ENCODE peak calls at places on chromosomes 6 and 20, in four cellular contexts. G is GM13977, C is AG04450, Z is right atrium auricular region. Y is an unnamed sample.

GRCh38 chr6:134925800-134926199 is 24.1 kb downstream of the ALDH8A1 start:
- DNase-seq in G (no peak), C (peak), Z (no peak), Y (no peak)

GRCh38 chr20:32566379-32567374 is 18.5 kb downstream of the NOL4L start:
- DNase-seq in G (no peak), C (no peak), Z (no peak), Y (no peak)

GRCh38 chr6:41583576-41583975 is 37.4 kb downstream of the FOXP4 start:
- DNase-seq in G (no peak), C (no peak), Z (no peak), Y (no peak)

GRCh38 chr20:13200767-13201500 is 20.1 kb upstream of the ISM1 start:
- DNase-seq in G (no peak), C (no peak), Z (no peak), Y (no peak)

GRCh38 chr6:3380344-3381232 is 76.3 kb downstream of the SLC22A23 start:
- DNase-seq in G (no peak), C (no peak), Z (no peak), Y (no peak)

GRCh38 chr6:157323924-157324276 is 581 bp upstream of the TMEM242 start:
- DNase-seq in G (peak), C (peak), Z (peak), Y (peak)

GRCh38 chr20:32563311-32564272 is 21.5 kb downstream of the NOL4L start:
- DNase-seq in G (no peak), C (no peak), Z (no peak), Y (no peak)

GRCh38 chr6:155142902-155143609 is 120.8 kb upstream of the CLDN20 start:
- DNase-seq in G (peak), C (no peak), Z (no peak), Y (no peak)

GRCh38 chr20:33103561-33103960 is 24.1 kb downstream of the BPIFB4 start:
- DNase-seq in G (no peak), C (no peak), Z (no peak), Y (no peak)

GRCh38 chr6:32427218-32427617 is 12.5 kb upstream of the HLA-DRA start:
- DNase-seq in G (no peak), C (no peak), Z (no peak), Y (no peak)

GRCh38 chr6:116268589-116269293 is 11.0 kb downstream of the TSPYL1 start:
- DNase-seq in G (peak), C (peak), Z (no peak), Y (no peak)

GRCh38 chr6:144012534-144012933 is 4.5 kb upstream of the PLAGL1 start:
- DNase-seq in G (no peak), C (no peak), Z (no peak), Y (no peak)

GRCh38 chr20:10467985-10468845 is 33.1 kb downstream of the SLX4IP start:
- DNase-seq in G (no peak), C (no peak), Z (no peak), Y (no peak)

GRCh38 chr6:56803594-56803993 is 151.3 kb upstream of the BEND6 start:
- DNase-seq in G (no peak), C (no peak), Z (no peak), Y (no peak)

GRCh38 chr20:47814632-47815415 is 29.5 kb upstream of the SULF2 start:
- DNase-seq in G (no peak), C (no peak), Z (no peak), Y (no peak)

GRCh38 chr20:17841751-17842191 is 126.8 kb downstream of the SNX5 start:
- DNase-seq in G (no peak), C (peak), Z (peak), Y (no peak)

GRCh38 chr20:22924036-22924737 is 110.9 kb upstream of the SSTR4 start:
- DNase-seq in G (no peak), C (no peak), Z (no peak), Y (no peak)

GRCh38 chr20:460707-461106 is 1.6 kb downstream of the TBC1D20 start:
- DNase-seq in G (no peak), C (no peak), Z (no peak), Y (no peak)

GRCh38 chr6:120916844-120917243 is 417.4 kb downstream of the TBC1D32 start:
- DNase-seq in G (no peak), C (no peak), Z (no peak), Y (no peak)

GRCh38 chr6:134035823-134036296 is 16.6 kb downstream of the SLC2A12 start:
- DNase-seq in G (no peak), C (no peak), Z (no peak), Y (no peak)

GRCh38 chr6:72461144-72461543 is 160.7 kb upstream of the KCNQ5 start:
- DNase-seq in G (no peak), C (peak), Z (no peak), Y (no peak)

GRCh38 chr6:151379933-151380847 is 11.2 kb downstream of the ZBTB2 start:
- DNase-seq in G (no peak), C (no peak), Z (no peak), Y (no peak)

GRCh38 chr6:153997221-153997620 is 41.8 kb upstream of the OPRM1 start:
- DNase-seq in G (no peak), C (no peak), Z (no peak), Y (no peak)

GRCh38 chr20:48052492-48052870 is 267.2 kb upstream of the SULF2 start:
- DNase-seq in G (no peak), C (no peak), Z (no peak), Y (no peak)

GRCh38 chr6:25614052-25614451 is 38.0 kb upstream of the SCGN start:
- DNase-seq in G (no peak), C (no peak), Z (no peak), Y (no peak)

GRCh38 chr20:4883546-4883945 is 117.8 kb downstream of the SLC23A2 start:
- DNase-seq in G (no peak), C (no peak), Z (no peak), Y (no peak)

GRCh38 chr6:36777806-36778205 is 61.4 kb downstream of the CPNE5 start:
- DNase-seq in G (no peak), C (no peak), Z (no peak), Y (no peak)

DNA sequence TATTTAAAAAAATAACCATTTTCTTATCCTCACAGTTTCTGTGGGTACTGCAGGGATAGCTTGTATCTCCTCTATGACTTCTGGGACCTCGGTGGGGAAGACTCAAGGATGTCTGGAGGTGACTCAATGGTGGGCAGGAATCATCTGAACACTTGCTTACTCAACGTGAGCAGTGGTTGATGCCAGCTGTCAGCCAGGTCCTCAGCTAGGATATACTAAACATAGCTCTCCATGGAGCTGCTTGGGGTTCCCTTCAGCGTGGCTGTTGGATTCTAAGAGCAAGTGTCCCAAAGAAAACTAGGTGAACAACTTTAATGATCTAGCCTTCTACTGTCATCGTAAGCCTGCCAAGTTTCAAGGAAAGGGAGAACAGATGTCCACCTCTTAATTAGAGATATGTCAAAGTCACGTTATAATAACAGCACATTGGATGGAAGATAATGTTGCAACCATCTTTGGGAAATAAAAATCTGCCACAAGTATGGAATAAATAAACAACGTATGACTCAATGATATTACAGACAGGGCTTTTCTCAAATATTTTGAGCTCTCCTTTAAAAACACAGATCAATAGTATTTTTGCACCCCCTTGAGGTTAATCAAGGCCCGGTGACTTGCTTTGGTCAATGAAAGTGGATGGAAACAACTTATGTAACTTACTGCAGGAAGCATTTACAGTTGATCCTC is 6.8 kb upstream of the HEBP2 start:
- DNase-seq in G (no peak), C (no peak), Z (no peak), Y (no peak)
- TF ChIP-seq CTCF in G (no peak), C (no peak), Z (no peak), Y (no peak)

DNA sequence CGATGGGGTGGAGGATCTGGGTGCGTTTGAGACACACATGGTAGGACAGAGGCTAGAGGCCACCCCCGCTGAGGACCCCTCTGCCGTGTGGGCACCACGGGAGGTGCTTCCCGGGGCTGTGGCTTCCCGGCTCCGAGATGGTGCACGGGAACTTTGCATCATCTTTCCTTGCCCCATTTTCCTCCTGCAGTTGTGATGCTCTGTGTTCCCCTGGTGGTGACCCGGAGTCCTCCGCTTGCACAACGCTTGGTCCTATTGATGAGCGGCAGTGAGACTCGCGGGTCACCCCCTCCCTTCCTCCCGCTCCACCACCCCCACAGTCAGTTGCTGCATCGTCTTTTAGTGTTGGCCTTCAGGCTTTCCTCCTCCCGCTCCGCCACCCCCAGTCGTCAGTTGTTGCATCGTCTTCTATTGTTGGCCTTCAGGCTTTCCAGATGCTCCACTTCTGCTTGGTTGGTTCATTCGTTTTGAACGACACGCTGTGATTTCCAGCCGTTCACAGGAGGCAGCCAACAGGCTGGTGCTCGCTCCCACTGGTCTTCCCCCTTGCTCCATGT is 37.3 kb downstream of the PYGB start:
- DNase-seq in G (no peak), C (no peak), Z (no peak), Y (no peak)
- TF ChIP-seq CTCF in G (no peak), C (no peak), Z (no peak), Y (no peak)

GRCh38 chr6:165441176-165441575 is 131.8 kb upstream of the C6orf118 start:
- DNase-seq in G (no peak), C (no peak), Z (no peak), Y (no peak)

GRCh38 chr6:165443462-165443861 is 134.1 kb upstream of the C6orf118 start:
- DNase-seq in G (no peak), C (no peak), Z (no peak), Y (no peak)

GRCh38 chr6:165439928-165440554 is 130.6 kb upstream of the C6orf118 start:
- DNase-seq in G (no peak), C (peak), Z (no peak), Y (no peak)
- TF ChIP-seq CTCF in G (peak), C (peak), Z (no peak), Y (peak)

DNA sequence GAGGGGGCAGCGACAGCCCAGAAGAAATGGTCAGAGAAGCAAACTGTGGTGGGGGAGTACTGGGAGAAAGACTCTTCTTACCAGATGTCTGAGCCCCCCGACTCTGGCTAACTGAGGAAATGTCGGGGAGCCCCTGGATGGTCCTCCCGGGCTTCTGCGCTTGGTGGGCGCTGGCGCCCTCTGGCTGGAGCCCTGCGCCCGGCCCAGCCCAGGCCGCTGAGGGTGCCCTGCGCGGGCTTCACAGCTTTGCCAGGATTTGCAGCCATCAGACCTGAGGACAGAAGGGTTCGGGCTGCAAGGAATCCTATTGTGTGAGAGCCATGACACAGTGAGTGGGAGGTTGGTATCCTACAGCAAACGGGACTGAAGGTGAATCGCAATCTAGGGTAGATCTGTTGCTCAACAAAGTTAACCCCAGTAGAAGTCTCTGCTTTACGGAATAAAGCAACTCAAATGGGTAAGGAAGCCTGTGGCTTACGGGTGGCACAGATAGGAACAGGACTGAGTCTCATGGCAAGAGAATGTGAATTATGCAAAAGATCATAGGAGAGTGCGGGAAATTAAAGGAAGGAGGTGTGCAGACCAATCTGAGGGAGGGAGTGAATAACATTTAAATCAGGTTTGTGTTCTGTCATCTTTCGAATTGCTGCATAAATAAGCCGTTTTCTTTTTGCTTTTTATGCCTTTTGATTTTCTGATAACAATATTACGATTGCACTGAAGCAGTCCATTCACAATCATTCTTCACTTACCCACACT is 719 bp upstream of the RCAN2 start:
- DNase-seq in G (peak), C (no peak), Z (no peak), Y (peak)
- TF ChIP-seq CTCF in G (peak), C (peak), Z (peak), Y (peak)

GRCh38 chr6:108557494-108558371 is 3.0 kb upstream of the FOXO3 start:
- DNase-seq in G (peak), C (no peak), Z (peak), Y (peak)
- TF ChIP-seq CTCF in G (no peak), C (no peak), Z (no peak), Y (peak)

DNA sequence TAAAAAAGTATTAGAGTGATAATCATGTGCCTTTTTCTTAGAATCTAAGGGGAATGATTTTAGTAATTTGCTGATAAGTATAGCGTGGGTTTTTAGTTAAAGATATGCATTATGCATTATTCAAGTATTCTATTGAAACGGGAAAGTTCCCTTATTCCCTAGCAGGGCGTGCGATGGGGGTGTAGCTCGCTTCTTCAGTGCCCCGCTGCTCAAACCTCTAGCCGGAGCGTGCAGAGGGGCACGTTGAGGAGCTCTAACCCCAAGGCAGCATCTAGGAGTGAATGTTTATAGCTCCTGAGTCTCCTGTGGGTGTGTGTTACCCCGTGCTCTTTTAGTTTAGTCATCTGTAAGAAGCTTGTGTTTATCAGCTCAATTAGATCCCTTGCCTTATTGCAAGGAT is 1339.5 kb upstream of the MAP3K7 start:
- DNase-seq in G (no peak), C (no peak), Z (no peak), Y (no peak)
- TF ChIP-seq CTCF in G (no peak), C (no peak), Z (no peak), Y (no peak)

Y was measured in osteocyte.